ENCODE peak calls at places on chromosomes 2 and 18, in five cellular contexts. H, L, I, W and S are unnamed samples.

GRCh38 chr2:240586198-240586918 is at the start of gene CAPN10:
- DNase-seq in H (peak; percentile 95), L (peak; percentile 94), I (peak; percentile 97), W (peak; percentile 95), S (peak; percentile 94)

GRCh38 chr18:10086458-10086857 is 172.6 kb downstream of the VAPA start:
- DNase-seq in H (no peak), L (no peak), I (no peak), W (no peak), S (no peak)

GRCh38 chr2:75375646-75376582 is 176.6 kb upstream of the TACR1 start:
- DNase-seq in H (peak; percentile 12), L (peak; percentile 46), I (peak; percentile 62), W (no peak), S (no peak)

GRCh38 chr2:62478093-62478580 is 27.9 kb downstream of the TMEM17 start:
- DNase-seq in H (peak; percentile 36), L (no peak), I (peak; percentile 53), W (no peak), S (peak; percentile 51)

GRCh38 chr2:157875720-157876065 is 437 bp downstream of the ACVR1 start:
- DNase-seq in H (peak; percentile 49), L (no peak), I (peak; percentile 47), W (no peak), S (no peak)

GRCh38 chr2:225310745-225311144 is 88.8 kb upstream of the NYAP2 start:
- DNase-seq in H (no peak), L (no peak), I (no peak), W (no peak), S (no peak)

GRCh38 chr2:241218131-241219029 is 29.9 kb downstream of the ANO7 start:
- DNase-seq in H (peak; percentile 16), L (no peak), I (peak; percentile 47), W (peak; percentile 57), S (no peak)

GRCh38 chr2:43576983-43577892 is 18.6 kb downstream of the THADA start:
- DNase-seq in H (peak; percentile 81), L (peak; percentile 51), I (peak; percentile 83), W (peak; percentile 77), S (peak; percentile 85)

GRCh38 chr2:217331577-217332139 is 471.8 kb upstream of the TNP1 start:
- DNase-seq in H (peak; percentile 87), L (peak; percentile 64), I (no peak), W (peak; percentile 86), S (peak; percentile 73)

GRCh38 chr2:173657996-173658717 is 303.5 kb downstream of the CDCA7 start:
- DNase-seq in H (peak; percentile 97), L (peak; percentile 89), I (peak; percentile 40), W (peak; percentile 80), S (peak; percentile 94)

GRCh38 chr2:38013158-38013752 is 62.7 kb downstream of the CYP1B1 start:
- DNase-seq in H (peak; percentile 86), L (peak; percentile 39), I (no peak), W (no peak), S (peak; percentile 11)

GRCh38 chr2:207474871-207475485 is 54.8 kb upstream of the CREB1 start:
- DNase-seq in H (peak; percentile 57), L (peak; percentile 55), I (peak; percentile 72), W (peak; percentile 60), S (peak; percentile 81)

GRCh38 chr2:191907545-191907944 is 60.7 kb upstream of the CAVIN2 start:
- DNase-seq in H (no peak), L (no peak), I (no peak), W (no peak), S (peak; percentile 14)

GRCh38 chr2:120167272-120167671 is 55.9 kb downstream of the TMEM185B start:
- DNase-seq in H (no peak), L (no peak), I (no peak), W (no peak), S (no peak)

GRCh38 chr2:120344214-120344990 is 1.5 kb upstream of the INHBB start:
- DNase-seq in H (no peak), L (no peak), I (peak; percentile 26), W (peak; percentile 75), S (no peak)

GRCh38 chr2:119826370-119826961 is 66.7 kb downstream of the PTPN4 start:
- DNase-seq in H (peak; percentile 44), L (peak; percentile 28), I (peak; percentile 67), W (peak; percentile 52), S (peak; percentile 62)

GRCh38 chr2:121093735-121094520 is 191.1 kb downstream of the TFCP2L1 start:
- DNase-seq in H (no peak), L (peak; percentile 37), I (no peak), W (no peak), S (peak; percentile 26)

GRCh38 chr2:33266467-33266866 is 210.0 kb upstream of the RASGRP3 start:
- DNase-seq in H (no peak), L (no peak), I (no peak), W (no peak), S (no peak)

GRCh38 chr2:86336350-86337234 is 834 bp downstream of the REEP1 start:
- DNase-seq in H (no peak), L (no peak), I (peak; percentile 16), W (no peak), S (no peak)

GRCh38 chr2:80854831-80855230 is 550.3 kb upstream of the LRRTM1 start:
- DNase-seq in H (no peak), L (no peak), I (no peak), W (no peak), S (no peak)

GRCh38 chr18:37742436-37742835 is 176.8 kb upstream of the CELF4 start:
- DNase-seq in H (no peak), L (no peak), I (no peak), W (no peak), S (no peak)

GRCh38 chr18:38981382-38981781 is 1415.8 kb upstream of the CELF4 start:
- DNase-seq in H (peak; percentile 0), L (no peak), I (no peak), W (no peak), S (no peak)

GRCh38 chr2:174117951-174118930 is 130.1 kb downstream of the OLA1 start:
- DNase-seq in H (peak; percentile 88), L (peak; percentile 93), I (no peak), W (peak; percentile 9), S (peak; percentile 55)

GRCh38 chr2:143937563-143938346 is 582.2 kb downstream of the ZEB2 start:
- DNase-seq in H (peak; percentile 5), L (no peak), I (no peak), W (no peak), S (no peak)

GRCh38 chr18:3397031-3397750 is 52.8 kb upstream of the TGIF1 start:
- DNase-seq in H (no peak), L (no peak), I (peak; percentile 92), W (no peak), S (no peak)

GRCh38 chr2:240954436-240955305 is 43.7 kb upstream of the SNED1 start:
- DNase-seq in H (no peak), L (no peak), I (no peak), W (no peak), S (no peak)

GRCh38 chr2:106771811-106772210 is 114.2 kb downstream of the ST6GAL2 start:
- DNase-seq in H (no peak), L (no peak), I (no peak), W (no peak), S (no peak)

GRCh38 chr18:51651761-51652160 is 454.3 kb upstream of the MEX3C start:
- DNase-seq in H (no peak), L (no peak), I (no peak), W (no peak), S (no peak)

GRCh38 chr18:25229080-25229479 is 122.9 kb downstream of the ZNF521 start:
- DNase-seq in H (peak; percentile 21), L (peak; percentile 20), I (peak; percentile 33), W (no peak), S (peak; percentile 69)

GRCh38 chr18:38940863-38941531 is 1375.4 kb upstream of the CELF4 start:
- DNase-seq in H (peak; percentile 78), L (peak; percentile 0), I (no peak), W (peak; percentile 70), S (peak; percentile 58)

GRCh38 chr2:172335731-172336130 is 91.7 kb upstream of the ITGA6 start:
- DNase-seq in H (no peak), L (no peak), I (no peak), W (no peak), S (no peak)

GRCh38 chr2:35298493-35298892 is 1057.1 kb upstream of the CRIM1 start:
- DNase-seq in H (peak; percentile 66), L (peak; percentile 9), I (no peak), W (peak; percentile 4), S (peak; percentile 53)

GRCh38 chr2:219369447-219369861 is 18.3 kb downstream of the DNPEP start:
- DNase-seq in H (peak; percentile 80), L (peak; percentile 67), I (peak; percentile 35), W (peak; percentile 52), S (peak; percentile 84)

GRCh38 chr2:152171733-152172132 is 3.8 kb downstream of the STAM2 start:
- DNase-seq in H (peak; percentile 56), L (no peak), I (no peak), W (peak; percentile 82), S (peak; percentile 46)

GRCh38 chr2:99297990-99298389 is 3.0 kb downstream of the LYG1 start:
- DNase-seq in H (peak; percentile 36), L (no peak), I (no peak), W (no peak), S (peak; percentile 17)

GRCh38 chr2:41061371-41061770 is 609.5 kb upstream of the SLC8A1 start:
- DNase-seq in H (peak; percentile 12), L (no peak), I (no peak), W (no peak), S (peak; percentile 2)

GRCh38 chr2:37912056-37912455 is 13.0 kb upstream of the RMDN2 start:
- DNase-seq in H (peak; percentile 76), L (peak; percentile 40), I (no peak), W (no peak), S (peak; percentile 39)